ENCODE peak calls at places on chromosomes 16 and 17, in eight cellular contexts. S, P, Q, W, M, A, V and E are unnamed samples.

GRCh38 chr16:21277927-21278706 is at the start of gene CRYM:
- DNase-seq in S (peak), P (no peak), Q (no peak), W (no peak), M (peak), A (peak), V (no peak), E (peak)

GRCh38 chr17:8800656-8801055 is 1.5 kb upstream of the MFSD6L start:
- DNase-seq in S (no peak), P (no peak), Q (no peak), W (no peak), M (no peak), A (no peak), V (no peak), E (no peak)

GRCh38 chr16:47058295-47059086 is 85.0 kb upstream of the DNAJA2 start:
- DNase-seq in S (no peak), P (no peak), Q (no peak), W (no peak), M (no peak), A (peak), V (no peak), E (no peak)

GRCh38 chr16:77557385-77557784 is 122.6 kb upstream of the ADAMTS18 start:
- DNase-seq in S (no peak), P (no peak), Q (no peak), W (no peak), M (no peak), A (no peak), V (no peak), E (no peak)

GRCh38 chr17:75661531-75661930 is 5.4 kb downstream of the RECQL5 start:
- DNase-seq in S (no peak), P (no peak), Q (no peak), W (no peak), M (no peak), A (no peak), V (peak), E (no peak)

GRCh38 chr16:55386534-55387296 is 62.7 kb downstream of the IRX6 start:
- DNase-seq in S (no peak), P (no peak), Q (no peak), W (no peak), M (no peak), A (no peak), V (no peak), E (no peak)

GRCh38 chr16:89402962-89403361 is 87.4 kb downstream of the ANKRD11 start:
- DNase-seq in S (no peak), P (no peak), Q (peak), W (no peak), M (no peak), A (no peak), V (no peak), E (no peak)

GRCh38 chr17:16398270-16399267 is 16.8 kb upstream of the TRPV2 start:
- DNase-seq in S (no peak), P (no peak), Q (no peak), W (no peak), M (peak), A (no peak), V (no peak), E (no peak)

GRCh38 chr16:5361322-5361721 is 263.7 kb upstream of the EEF2KMT start:
- DNase-seq in S (no peak), P (no peak), Q (no peak), W (no peak), M (no peak), A (no peak), V (no peak), E (no peak)

GRCh38 chr16:10878644-10879498 is 1.9 kb downstream of the CIITA start:
- DNase-seq in S (no peak), P (no peak), Q (no peak), W (no peak), M (no peak), A (peak), V (peak), E (peak)